ENCODE peak calls at places on chromosomes 11 and 22, in ten cellular contexts. One of them, this sample, is unnamed.

GRCh38 chr22:49674479-49674830 is 153.2 kb downstream of the BRD1 start:
- DNase-seq in PC-3: no peak
- DNase-seq in AG09319: no peak
- DNase-seq in fibroblast of villous mesenchyme: no peak
- DNase-seq in colonic mucosa: no peak
- DNase-seq in upper lobe of left lung: no peak
- DNase-seq in brain microvascular endothelial cell: no peak
- DNase-seq in endothelial cell: no peak
- DNase-seq in adrenal gland: no peak
- DNase-seq in psoas muscle: no peak
- DNase-seq in this sample: no peak

GRCh38 chr11:798093-798713 is at the start of gene SLC25A22:
- DNase-seq in psoas muscle: peak; percentile 89
- DNase-seq in AG09319: no peak
- DNase-seq in PC-3: peak; percentile 84
- DNase-seq in endothelial cell: peak; percentile 95
- DNase-seq in upper lobe of left lung: peak; percentile 98
- DNase-seq in adrenal gland: peak; percentile 77
- DNase-seq in fibroblast of villous mesenchyme: peak; percentile 71
- DNase-seq in colonic mucosa: peak; percentile 83
- DNase-seq in brain microvascular endothelial cell: peak; percentile 57
- DNase-seq in this sample: peak; percentile 89

GRCh38 chr11:112453601-112454577 is 193.2 kb upstream of the PLET1 start:
- DNase-seq in psoas muscle: peak; percentile 61
- DNase-seq in PC-3: peak; percentile 60
- DNase-seq in upper lobe of left lung: no peak
- DNase-seq in colonic mucosa: peak; percentile 50
- DNase-seq in endothelial cell: peak; percentile 51
- DNase-seq in brain microvascular endothelial cell: peak; percentile 15
- DNase-seq in AG09319: no peak
- DNase-seq in fibroblast of villous mesenchyme: peak; percentile 44
- DNase-seq in adrenal gland: peak; percentile 67
- DNase-seq in this sample: peak; percentile 12

GRCh38 chr22:19745155-19746133 is 15.1 kb upstream of the TBX1 start:
- DNase-seq in endothelial cell: no peak
- DNase-seq in brain microvascular endothelial cell: no peak
- DNase-seq in adrenal gland: no peak
- DNase-seq in colonic mucosa: no peak
- DNase-seq in psoas muscle: peak; percentile 98
- DNase-seq in fibroblast of villous mesenchyme: no peak
- DNase-seq in upper lobe of left lung: peak; percentile 82
- DNase-seq in AG09319: no peak
- DNase-seq in PC-3: no peak
- DNase-seq in this sample: no peak

GRCh38 chr11:134412508-134413333 is 679 bp upstream of the B3GAT1 start:
- DNase-seq in endothelial cell: peak; percentile 27
- DNase-seq in AG09319: no peak
- DNase-seq in psoas muscle: no peak
- DNase-seq in colonic mucosa: no peak
- DNase-seq in upper lobe of left lung: peak; percentile 86
- DNase-seq in adrenal gland: no peak
- DNase-seq in fibroblast of villous mesenchyme: no peak
- DNase-seq in brain microvascular endothelial cell: no peak
- DNase-seq in PC-3: no peak
- DNase-seq in this sample: peak; percentile 54

GRCh38 chr22:49112176-49112575 is 715.5 kb downstream of the BRD1 start:
- DNase-seq in PC-3: no peak
- DNase-seq in endothelial cell: no peak
- DNase-seq in brain microvascular endothelial cell: no peak
- DNase-seq in psoas muscle: no peak
- DNase-seq in adrenal gland: no peak
- DNase-seq in fibroblast of villous mesenchyme: no peak
- DNase-seq in AG09319: no peak
- DNase-seq in upper lobe of left lung: no peak
- DNase-seq in colonic mucosa: no peak
- DNase-seq in this sample: no peak

GRCh38 chr11:8671651-8672062 is 10.8 kb downstream of the TRIM66 start:
- DNase-seq in AG09319: no peak
- DNase-seq in upper lobe of left lung: no peak
- DNase-seq in endothelial cell: no peak
- DNase-seq in PC-3: no peak
- DNase-seq in adrenal gland: peak; percentile 50
- DNase-seq in psoas muscle: no peak
- DNase-seq in fibroblast of villous mesenchyme: peak; percentile 74
- DNase-seq in brain microvascular endothelial cell: peak; percentile 80
- DNase-seq in colonic mucosa: no peak
- DNase-seq in this sample: no peak

GRCh38 chr11:88297320-88298263 is 39.9 kb downstream of the CTSC start:
- DNase-seq in PC-3: no peak
- DNase-seq in psoas muscle: no peak
- DNase-seq in AG09319: no peak
- DNase-seq in adrenal gland: no peak
- DNase-seq in colonic mucosa: no peak
- DNase-seq in fibroblast of villous mesenchyme: no peak
- DNase-seq in endothelial cell: no peak
- DNase-seq in brain microvascular endothelial cell: no peak
- DNase-seq in upper lobe of left lung: no peak
- DNase-seq in this sample: no peak

GRCh38 chr11:68031136-68031459 is 617 bp downstream of the NDUFS8 start:
- DNase-seq in fibroblast of villous mesenchyme: no peak
- DNase-seq in psoas muscle: no peak
- DNase-seq in upper lobe of left lung: no peak
- DNase-seq in endothelial cell: no peak
- DNase-seq in AG09319: no peak
- DNase-seq in colonic mucosa: no peak
- DNase-seq in adrenal gland: peak; percentile 73
- DNase-seq in PC-3: no peak
- DNase-seq in brain microvascular endothelial cell: no peak
- DNase-seq in this sample: no peak

GRCh38 chr11:68026391-68027105 is 3.9 kb upstream of the NDUFS8 start:
- DNase-seq in psoas muscle: no peak
- DNase-seq in colonic mucosa: no peak
- DNase-seq in adrenal gland: no peak
- DNase-seq in upper lobe of left lung: peak; percentile 52
- DNase-seq in PC-3: no peak
- DNase-seq in endothelial cell: no peak
- DNase-seq in brain microvascular endothelial cell: no peak
- DNase-seq in AG09319: no peak
- DNase-seq in fibroblast of villous mesenchyme: no peak
- DNase-seq in this sample: no peak

GRCh38 chr11:68030318-68031135 is at the start of gene NDUFS8:
- DNase-seq in colonic mucosa: peak; percentile 98
- DNase-seq in psoas muscle: peak; percentile 98
- DNase-seq in fibroblast of villous mesenchyme: peak; percentile 99
- DNase-seq in adrenal gland: peak; percentile 97
- DNase-seq in AG09319: peak; percentile 97
- DNase-seq in PC-3: peak; percentile 100
- DNase-seq in endothelial cell: peak; percentile 88
- DNase-seq in upper lobe of left lung: peak; percentile 94
- DNase-seq in brain microvascular endothelial cell: peak; percentile 99
- DNase-seq in this sample: peak; percentile 90

GRCh38 chr11:68027667-68028066 is 2.8 kb upstream of the NDUFS8 start:
- DNase-seq in endothelial cell: no peak
- DNase-seq in PC-3: no peak
- DNase-seq in AG09319: no peak
- DNase-seq in adrenal gland: no peak
- DNase-seq in upper lobe of left lung: peak; percentile 84
- DNase-seq in colonic mucosa: no peak
- DNase-seq in brain microvascular endothelial cell: no peak
- DNase-seq in psoas muscle: no peak
- DNase-seq in fibroblast of villous mesenchyme: no peak
- DNase-seq in this sample: no peak

DNA sequence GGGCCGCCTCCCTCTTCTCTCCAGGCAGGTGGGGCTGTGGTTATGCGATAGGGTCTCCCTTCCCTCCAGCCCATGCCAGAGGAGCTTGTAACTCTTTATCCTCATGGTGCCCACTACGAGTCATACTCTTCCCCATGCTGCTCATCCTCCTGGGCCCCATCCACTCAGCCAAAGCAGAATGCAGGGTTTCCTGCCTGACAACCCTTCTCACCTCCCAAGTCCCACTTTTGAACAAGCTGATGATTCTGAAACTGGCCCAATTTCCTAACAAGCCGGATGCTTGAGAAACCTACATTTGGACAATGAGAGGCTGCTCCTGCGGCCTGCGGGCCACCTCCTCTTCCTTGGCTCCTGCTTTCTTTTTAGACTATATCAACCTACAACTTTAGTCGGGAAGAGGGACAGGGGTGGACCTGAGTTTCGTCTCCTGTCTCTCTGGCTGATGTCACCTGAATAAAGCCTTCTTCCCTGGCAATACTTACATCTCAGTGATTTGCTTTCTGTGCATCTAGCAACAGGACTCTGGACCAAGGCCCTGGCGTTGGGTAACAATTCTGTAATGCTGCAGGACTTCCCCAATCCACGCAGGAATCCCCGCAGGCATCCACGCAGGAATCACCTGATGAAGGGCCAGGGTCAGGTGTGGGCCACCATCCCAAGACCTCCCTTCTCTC is 1.5 kb upstream of the NDUFS8 start:
- DNase-seq in colonic mucosa: no peak
- DNase-seq in AG09319: no peak
- DNase-seq in brain microvascular endothelial cell: no peak
- DNase-seq in fibroblast of villous mesenchyme: no peak
- DNase-seq in endothelial cell: no peak
- DNase-seq in upper lobe of left lung: no peak
- DNase-seq in PC-3: peak; percentile 73
- DNase-seq in psoas muscle: no peak
- DNase-seq in adrenal gland: no peak
- DNase-seq in this sample: no peak
- TF ChIP-seq CTCF in colonic mucosa: no peak
- TF ChIP-seq CTCF in AG09319: no peak
- TF ChIP-seq CTCF in brain microvascular endothelial cell: no peak
- TF ChIP-seq CTCF in fibroblast of villous mesenchyme: no peak
- TF ChIP-seq CTCF in endothelial cell: no peak
- TF ChIP-seq CTCF in upper lobe of left lung: no peak
- TF ChIP-seq CTCF in PC-3: no peak
- TF ChIP-seq CTCF in psoas muscle: no peak
- TF ChIP-seq CTCF in adrenal gland: no peak
- TF ChIP-seq CTCF in this sample: no peak

GRCh38 chr11:102793677-102794290 is 4.2 kb downstream of the MMP1 start:
- DNase-seq in upper lobe of left lung: no peak
- DNase-seq in brain microvascular endothelial cell: no peak
- DNase-seq in psoas muscle: no peak
- DNase-seq in fibroblast of villous mesenchyme: no peak
- DNase-seq in endothelial cell: no peak
- DNase-seq in AG09319: no peak
- DNase-seq in PC-3: no peak
- DNase-seq in adrenal gland: no peak
- DNase-seq in colonic mucosa: no peak
- DNase-seq in this sample: no peak

GRCh38 chr11:102798012-102798746 is at the start of gene MMP1:
- DNase-seq in upper lobe of left lung: no peak
- DNase-seq in brain microvascular endothelial cell: peak; percentile 40
- DNase-seq in AG09319: peak; percentile 59
- DNase-seq in psoas muscle: no peak
- DNase-seq in colonic mucosa: no peak
- DNase-seq in endothelial cell: no peak
- DNase-seq in fibroblast of villous mesenchyme: peak; percentile 33
- DNase-seq in PC-3: peak; percentile 98
- DNase-seq in adrenal gland: no peak
- DNase-seq in this sample: no peak

GRCh38 chr11:102791271-102792036 is 6.5 kb downstream of the MMP1 start:
- DNase-seq in upper lobe of left lung: no peak
- DNase-seq in brain microvascular endothelial cell: no peak
- DNase-seq in fibroblast of villous mesenchyme: no peak
- DNase-seq in AG09319: no peak
- DNase-seq in adrenal gland: no peak
- DNase-seq in psoas muscle: no peak
- DNase-seq in PC-3: peak; percentile 73
- DNase-seq in colonic mucosa: no peak
- DNase-seq in endothelial cell: no peak
- DNase-seq in this sample: no peak

GRCh38 chr11:102792604-102793003 is 5.4 kb downstream of the MMP1 start:
- DNase-seq in fibroblast of villous mesenchyme: no peak
- DNase-seq in psoas muscle: no peak
- DNase-seq in endothelial cell: no peak
- DNase-seq in upper lobe of left lung: no peak
- DNase-seq in brain microvascular endothelial cell: no peak
- DNase-seq in AG09319: no peak
- DNase-seq in adrenal gland: no peak
- DNase-seq in PC-3: no peak
- DNase-seq in colonic mucosa: no peak
- DNase-seq in this sample: no peak

DNA sequence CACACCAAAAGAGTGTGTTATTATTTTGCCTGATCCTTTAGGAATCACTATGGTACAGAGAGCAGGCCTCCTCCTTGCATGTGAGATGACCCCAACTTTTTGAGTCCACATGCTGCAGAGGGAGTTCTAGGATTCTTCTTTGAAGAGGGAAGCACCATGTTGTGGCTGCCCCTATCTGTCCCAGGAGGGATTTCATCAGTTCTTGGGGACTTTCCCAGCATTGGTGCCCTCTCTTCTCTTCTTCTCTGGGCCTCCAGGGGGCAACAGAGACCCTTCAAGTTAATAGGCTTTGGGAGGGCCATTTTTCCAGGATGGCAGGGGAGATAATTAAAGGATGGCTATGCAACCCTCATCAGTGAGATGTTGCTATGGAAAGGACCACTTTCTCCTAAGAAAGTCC is 3.6 kb downstream of the MMP1 start:
- DNase-seq in upper lobe of left lung: no peak
- DNase-seq in endothelial cell: peak; percentile 51
- DNase-seq in brain microvascular endothelial cell: peak; percentile 66
- DNase-seq in colonic mucosa: no peak
- DNase-seq in fibroblast of villous mesenchyme: no peak
- DNase-seq in psoas muscle: no peak
- DNase-seq in PC-3: peak; percentile 60
- DNase-seq in AG09319: no peak
- DNase-seq in adrenal gland: no peak
- DNase-seq in this sample: no peak
- TF ChIP-seq CTCF in upper lobe of left lung: no peak
- TF ChIP-seq CTCF in endothelial cell: peak; percentile 39
- TF ChIP-seq CTCF in brain microvascular endothelial cell: peak; percentile 80
- TF ChIP-seq CTCF in colonic mucosa: no peak
- TF ChIP-seq CTCF in fibroblast of villous mesenchyme: peak; percentile 51
- TF ChIP-seq CTCF in psoas muscle: peak; percentile 5
- TF ChIP-seq CTCF in PC-3: peak; percentile 81
- TF ChIP-seq CTCF in AG09319: peak; percentile 23
- TF ChIP-seq CTCF in adrenal gland: no peak
- TF ChIP-seq CTCF in this sample: peak; percentile 48

GRCh38 chr11:6298605-6299004 is 21.7 kb downstream of the CAVIN3 start:
- DNase-seq in colonic mucosa: peak; percentile 21
- DNase-seq in brain microvascular endothelial cell: no peak
- DNase-seq in endothelial cell: peak; percentile 81
- DNase-seq in PC-3: peak; percentile 60
- DNase-seq in fibroblast of villous mesenchyme: peak; percentile 52
- DNase-seq in psoas muscle: peak; percentile 64
- DNase-seq in AG09319: no peak
- DNase-seq in adrenal gland: peak; percentile 39
- DNase-seq in upper lobe of left lung: peak; percentile 48
- DNase-seq in this sample: no peak

GRCh38 chr11:6301096-6301495 is 19.2 kb downstream of the CAVIN3 start:
- DNase-seq in PC-3: no peak
- DNase-seq in endothelial cell: no peak
- DNase-seq in upper lobe of left lung: no peak
- DNase-seq in brain microvascular endothelial cell: no peak
- DNase-seq in adrenal gland: no peak
- DNase-seq in fibroblast of villous mesenchyme: no peak
- DNase-seq in AG09319: no peak
- DNase-seq in psoas muscle: no peak
- DNase-seq in colonic mucosa: no peak
- DNase-seq in this sample: no peak

GRCh38 chr11:6300325-6300724 is 20.0 kb downstream of the CAVIN3 start:
- DNase-seq in fibroblast of villous mesenchyme: peak; percentile 25
- DNase-seq in AG09319: no peak
- DNase-seq in endothelial cell: no peak
- DNase-seq in colonic mucosa: no peak
- DNase-seq in adrenal gland: no peak
- DNase-seq in upper lobe of left lung: no peak
- DNase-seq in PC-3: no peak
- DNase-seq in brain microvascular endothelial cell: no peak
- DNase-seq in psoas muscle: no peak
- DNase-seq in this sample: no peak

GRCh38 chr11:6303657-6304056 is 16.6 kb downstream of the CAVIN3 start:
- DNase-seq in fibroblast of villous mesenchyme: no peak
- DNase-seq in colonic mucosa: no peak
- DNase-seq in PC-3: no peak
- DNase-seq in adrenal gland: no peak
- DNase-seq in AG09319: no peak
- DNase-seq in upper lobe of left lung: no peak
- DNase-seq in endothelial cell: no peak
- DNase-seq in brain microvascular endothelial cell: no peak
- DNase-seq in psoas muscle: no peak
- DNase-seq in this sample: no peak

DNA sequence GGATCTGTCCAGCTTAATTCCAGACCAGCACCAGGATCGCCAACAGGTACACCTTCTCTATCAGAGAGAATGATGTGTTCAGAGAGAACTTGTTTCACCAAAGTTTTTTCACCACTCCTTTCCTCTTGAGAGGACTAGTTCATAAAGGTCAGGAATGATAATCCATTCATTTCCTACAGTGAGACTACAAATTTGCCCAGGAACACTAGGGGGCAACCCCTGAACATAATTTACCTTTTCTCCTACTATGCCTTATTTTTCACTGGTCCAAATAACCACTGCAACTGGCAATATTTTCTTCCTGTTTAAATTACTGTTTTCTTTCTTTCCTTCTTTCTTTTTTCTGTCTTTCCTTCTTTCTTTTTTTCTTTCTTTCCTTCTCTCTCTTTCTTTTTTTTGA is 22.5 kb downstream of the CAVIN3 start:
- DNase-seq in colonic mucosa: no peak
- DNase-seq in AG09319: no peak
- DNase-seq in brain microvascular endothelial cell: no peak
- DNase-seq in fibroblast of villous mesenchyme: peak; percentile 20
- DNase-seq in PC-3: peak; percentile 29
- DNase-seq in psoas muscle: no peak
- DNase-seq in upper lobe of left lung: no peak
- DNase-seq in endothelial cell: no peak
- DNase-seq in adrenal gland: no peak
- DNase-seq in this sample: no peak
- TF ChIP-seq CTCF in colonic mucosa: no peak
- TF ChIP-seq CTCF in AG09319: peak; percentile 56
- TF ChIP-seq CTCF in brain microvascular endothelial cell: peak; percentile 49
- TF ChIP-seq CTCF in fibroblast of villous mesenchyme: peak; percentile 51
- TF ChIP-seq CTCF in PC-3: peak; percentile 57
- TF ChIP-seq CTCF in psoas muscle: peak; percentile 24
- TF ChIP-seq CTCF in upper lobe of left lung: no peak
- TF ChIP-seq CTCF in endothelial cell: peak; percentile 12
- TF ChIP-seq CTCF in adrenal gland: no peak
- TF ChIP-seq CTCF in this sample: peak; percentile 44

GRCh38 chr11:113989381-113989780 is 14.5 kb downstream of the HTR3A start:
- DNase-seq in colonic mucosa: no peak
- DNase-seq in endothelial cell: no peak
- DNase-seq in PC-3: no peak
- DNase-seq in upper lobe of left lung: peak; percentile 41
- DNase-seq in brain microvascular endothelial cell: no peak
- DNase-seq in adrenal gland: no peak
- DNase-seq in fibroblast of villous mesenchyme: no peak
- DNase-seq in psoas muscle: no peak
- DNase-seq in AG09319: no peak
- DNase-seq in this sample: no peak
- TF ChIP-seq CTCF in colonic mucosa: no peak
- TF ChIP-seq CTCF in endothelial cell: no peak
- TF ChIP-seq CTCF in PC-3: no peak
- TF ChIP-seq CTCF in upper lobe of left lung: no peak
- TF ChIP-seq CTCF in brain microvascular endothelial cell: no peak
- TF ChIP-seq CTCF in adrenal gland: no peak
- TF ChIP-seq CTCF in fibroblast of villous mesenchyme: no peak
- TF ChIP-seq CTCF in psoas muscle: no peak
- TF ChIP-seq CTCF in AG09319: no peak
- TF ChIP-seq CTCF in this sample: no peak

This sample was measured in neural crest cell.